ENCODE peak calls at places on chromosomes 2 and 18, in nine cellular contexts. One of them, this sample, is unnamed.

GRCh38 chr2:104321800-104322164 is 532.1 kb upstream of the POU3F3 start:
- DNase-seq in activated naive CD8-positive, alpha-beta T cell treated with anti-CD3 and anti-CD28 coated beads, Interleukin-2, amount 10 ng/mL, durations not matched to agents 7 days and 5 days: no peak
- DNase-seq in keratinocyte: no peak
- DNase-seq in retina: peak; percentile 34
- DNase-seq in GM23248: no peak
- DNase-seq in mucosa of descending colon: no peak
- DNase-seq in stimulated activated naive CD8-positive, alpha-beta T cell treated with anti-CD3 and anti-CD28 coated beads, Interleukin-15, amount 100 ng/mL, for 72 hours: no peak
- DNase-seq in NCI-H1092: no peak
- DNase-seq in NCI-H1417: no peak
- DNase-seq in this sample: no peak

GRCh38 chr18:47397671-47398319 is 146.3 kb upstream of the SKOR2 start:
- DNase-seq in activated naive CD8-positive, alpha-beta T cell treated with anti-CD3 and anti-CD28 coated beads, Interleukin-2, amount 10 ng/mL, durations not matched to agents 7 days and 5 days: no peak
- DNase-seq in keratinocyte: no peak
- DNase-seq in retina: no peak
- DNase-seq in GM23248: no peak
- DNase-seq in mucosa of descending colon: no peak
- DNase-seq in stimulated activated naive CD8-positive, alpha-beta T cell treated with anti-CD3 and anti-CD28 coated beads, Interleukin-15, amount 100 ng/mL, for 72 hours: peak; percentile 19
- DNase-seq in NCI-H1092: no peak
- DNase-seq in NCI-H1417: peak; percentile 8
- DNase-seq in this sample: no peak

GRCh38 chr18:68817584-68817983 is 19.7 kb downstream of the CCDC102B start:
- DNase-seq in activated naive CD8-positive, alpha-beta T cell treated with anti-CD3 and anti-CD28 coated beads, Interleukin-2, amount 10 ng/mL, durations not matched to agents 7 days and 5 days: no peak
- DNase-seq in keratinocyte: no peak
- DNase-seq in retina: no peak
- DNase-seq in GM23248: peak; percentile 68
- DNase-seq in mucosa of descending colon: no peak
- DNase-seq in stimulated activated naive CD8-positive, alpha-beta T cell treated with anti-CD3 and anti-CD28 coated beads, Interleukin-15, amount 100 ng/mL, for 72 hours: no peak
- DNase-seq in NCI-H1092: no peak
- DNase-seq in NCI-H1417: no peak
- DNase-seq in this sample: no peak

GRCh38 chr18:31648966-31649429 is 35.4 kb downstream of the B4GALT6 start:
- DNase-seq in activated naive CD8-positive, alpha-beta T cell treated with anti-CD3 and anti-CD28 coated beads, Interleukin-2, amount 10 ng/mL, durations not matched to agents 7 days and 5 days: no peak
- DNase-seq in keratinocyte: peak; percentile 42
- DNase-seq in retina: no peak
- DNase-seq in GM23248: peak; percentile 78
- DNase-seq in mucosa of descending colon: no peak
- DNase-seq in stimulated activated naive CD8-positive, alpha-beta T cell treated with anti-CD3 and anti-CD28 coated beads, Interleukin-15, amount 100 ng/mL, for 72 hours: peak; percentile 27
- DNase-seq in NCI-H1092: no peak
- DNase-seq in NCI-H1417: no peak
- DNase-seq in this sample: no peak

GRCh38 chr2:100806550-100806949 is 13.4 kb upstream of the NPAS2 start:
- DNase-seq in activated naive CD8-positive, alpha-beta T cell treated with anti-CD3 and anti-CD28 coated beads, Interleukin-2, amount 10 ng/mL, durations not matched to agents 7 days and 5 days: no peak
- DNase-seq in keratinocyte: no peak
- DNase-seq in retina: no peak
- DNase-seq in GM23248: no peak
- DNase-seq in mucosa of descending colon: no peak
- DNase-seq in stimulated activated naive CD8-positive, alpha-beta T cell treated with anti-CD3 and anti-CD28 coated beads, Interleukin-15, amount 100 ng/mL, for 72 hours: no peak
- DNase-seq in NCI-H1092: no peak
- DNase-seq in NCI-H1417: no peak
- DNase-seq in this sample: no peak

GRCh38 chr18:9612215-9612830 is 2.0 kb downstream of the PPP4R1 start:
- DNase-seq in activated naive CD8-positive, alpha-beta T cell treated with anti-CD3 and anti-CD28 coated beads, Interleukin-2, amount 10 ng/mL, durations not matched to agents 7 days and 5 days: no peak
- DNase-seq in keratinocyte: no peak
- DNase-seq in retina: peak; percentile 52
- DNase-seq in GM23248: peak; percentile 75
- DNase-seq in mucosa of descending colon: no peak
- DNase-seq in stimulated activated naive CD8-positive, alpha-beta T cell treated with anti-CD3 and anti-CD28 coated beads, Interleukin-15, amount 100 ng/mL, for 72 hours: peak; percentile 23
- DNase-seq in NCI-H1092: peak; percentile 6
- DNase-seq in NCI-H1417: peak; percentile 77
- DNase-seq in this sample: peak; percentile 40

GRCh38 chr2:37326285-37326684 is 1.7 kb upstream of the PRKD3 start:
- DNase-seq in activated naive CD8-positive, alpha-beta T cell treated with anti-CD3 and anti-CD28 coated beads, Interleukin-2, amount 10 ng/mL, durations not matched to agents 7 days and 5 days: no peak
- DNase-seq in keratinocyte: no peak
- DNase-seq in retina: no peak
- DNase-seq in GM23248: peak; percentile 93
- DNase-seq in mucosa of descending colon: no peak
- DNase-seq in stimulated activated naive CD8-positive, alpha-beta T cell treated with anti-CD3 and anti-CD28 coated beads, Interleukin-15, amount 100 ng/mL, for 72 hours: no peak
- DNase-seq in NCI-H1092: no peak
- DNase-seq in NCI-H1417: no peak
- DNase-seq in this sample: peak; percentile 46

GRCh38 chr2:45585267-45585861 is 25.7 kb downstream of the SRBD1 start:
- DNase-seq in activated naive CD8-positive, alpha-beta T cell treated with anti-CD3 and anti-CD28 coated beads, Interleukin-2, amount 10 ng/mL, durations not matched to agents 7 days and 5 days: no peak
- DNase-seq in keratinocyte: no peak
- DNase-seq in retina: no peak
- DNase-seq in GM23248: peak; percentile 75
- DNase-seq in mucosa of descending colon: no peak
- DNase-seq in stimulated activated naive CD8-positive, alpha-beta T cell treated with anti-CD3 and anti-CD28 coated beads, Interleukin-15, amount 100 ng/mL, for 72 hours: no peak
- DNase-seq in NCI-H1092: no peak
- DNase-seq in NCI-H1417: peak; percentile 68
- DNase-seq in this sample: no peak

GRCh38 chr2:25478736-25479135 is 137.0 kb upstream of the DNMT3A start:
- DNase-seq in activated naive CD8-positive, alpha-beta T cell treated with anti-CD3 and anti-CD28 coated beads, Interleukin-2, amount 10 ng/mL, durations not matched to agents 7 days and 5 days: no peak
- DNase-seq in keratinocyte: no peak
- DNase-seq in retina: no peak
- DNase-seq in GM23248: no peak
- DNase-seq in mucosa of descending colon: no peak
- DNase-seq in stimulated activated naive CD8-positive, alpha-beta T cell treated with anti-CD3 and anti-CD28 coated beads, Interleukin-15, amount 100 ng/mL, for 72 hours: no peak
- DNase-seq in NCI-H1092: no peak
- DNase-seq in NCI-H1417: no peak
- DNase-seq in this sample: no peak

GRCh38 chr2:53508667-53509066 is 258.9 kb upstream of the CHAC2 start:
- DNase-seq in activated naive CD8-positive, alpha-beta T cell treated with anti-CD3 and anti-CD28 coated beads, Interleukin-2, amount 10 ng/mL, durations not matched to agents 7 days and 5 days: no peak
- DNase-seq in keratinocyte: no peak
- DNase-seq in retina: no peak
- DNase-seq in GM23248: peak; percentile 15
- DNase-seq in mucosa of descending colon: no peak
- DNase-seq in stimulated activated naive CD8-positive, alpha-beta T cell treated with anti-CD3 and anti-CD28 coated beads, Interleukin-15, amount 100 ng/mL, for 72 hours: no peak
- DNase-seq in NCI-H1092: no peak
- DNase-seq in NCI-H1417: no peak
- DNase-seq in this sample: no peak

GRCh38 chr2:149566652-149567051 is 20.9 kb downstream of the MMADHC start:
- DNase-seq in activated naive CD8-positive, alpha-beta T cell treated with anti-CD3 and anti-CD28 coated beads, Interleukin-2, amount 10 ng/mL, durations not matched to agents 7 days and 5 days: no peak
- DNase-seq in keratinocyte: peak; percentile 68
- DNase-seq in retina: no peak
- DNase-seq in GM23248: peak; percentile 26
- DNase-seq in mucosa of descending colon: no peak
- DNase-seq in stimulated activated naive CD8-positive, alpha-beta T cell treated with anti-CD3 and anti-CD28 coated beads, Interleukin-15, amount 100 ng/mL, for 72 hours: no peak
- DNase-seq in NCI-H1092: no peak
- DNase-seq in NCI-H1417: no peak
- DNase-seq in this sample: no peak

GRCh38 chr2:15050483-15050882 is 418.0 kb downstream of the LRATD1 start:
- DNase-seq in activated naive CD8-positive, alpha-beta T cell treated with anti-CD3 and anti-CD28 coated beads, Interleukin-2, amount 10 ng/mL, durations not matched to agents 7 days and 5 days: no peak
- DNase-seq in keratinocyte: no peak
- DNase-seq in retina: no peak
- DNase-seq in GM23248: peak; percentile 18
- DNase-seq in mucosa of descending colon: no peak
- DNase-seq in stimulated activated naive CD8-positive, alpha-beta T cell treated with anti-CD3 and anti-CD28 coated beads, Interleukin-15, amount 100 ng/mL, for 72 hours: no peak
- DNase-seq in NCI-H1092: peak; percentile 93
- DNase-seq in NCI-H1417: peak; percentile 90
- DNase-seq in this sample: no peak

GRCh38 chr18:3305354-3305762 is 43.4 kb downstream of the MYL12B start:
- DNase-seq in activated naive CD8-positive, alpha-beta T cell treated with anti-CD3 and anti-CD28 coated beads, Interleukin-2, amount 10 ng/mL, durations not matched to agents 7 days and 5 days: no peak
- DNase-seq in keratinocyte: peak; percentile 92
- DNase-seq in retina: no peak
- DNase-seq in GM23248: peak; percentile 98
- DNase-seq in mucosa of descending colon: no peak
- DNase-seq in stimulated activated naive CD8-positive, alpha-beta T cell treated with anti-CD3 and anti-CD28 coated beads, Interleukin-15, amount 100 ng/mL, for 72 hours: peak; percentile 65
- DNase-seq in NCI-H1092: no peak
- DNase-seq in NCI-H1417: no peak
- DNase-seq in this sample: no peak

GRCh38 chr2:238334885-238335284 is 14.6 kb downstream of the TRAF3IP1 start:
- DNase-seq in activated naive CD8-positive, alpha-beta T cell treated with anti-CD3 and anti-CD28 coated beads, Interleukin-2, amount 10 ng/mL, durations not matched to agents 7 days and 5 days: no peak
- DNase-seq in keratinocyte: no peak
- DNase-seq in retina: no peak
- DNase-seq in GM23248: no peak
- DNase-seq in mucosa of descending colon: no peak
- DNase-seq in stimulated activated naive CD8-positive, alpha-beta T cell treated with anti-CD3 and anti-CD28 coated beads, Interleukin-15, amount 100 ng/mL, for 72 hours: no peak
- DNase-seq in NCI-H1092: no peak
- DNase-seq in NCI-H1417: no peak
- DNase-seq in this sample: no peak

GRCh38 chr2:7666561-7667259 is 749.5 kb downstream of the RNF144A start:
- DNase-seq in activated naive CD8-positive, alpha-beta T cell treated with anti-CD3 and anti-CD28 coated beads, Interleukin-2, amount 10 ng/mL, durations not matched to agents 7 days and 5 days: no peak
- DNase-seq in keratinocyte: no peak
- DNase-seq in retina: no peak
- DNase-seq in GM23248: no peak
- DNase-seq in mucosa of descending colon: no peak
- DNase-seq in stimulated activated naive CD8-positive, alpha-beta T cell treated with anti-CD3 and anti-CD28 coated beads, Interleukin-15, amount 100 ng/mL, for 72 hours: no peak
- DNase-seq in NCI-H1092: no peak
- DNase-seq in NCI-H1417: peak; percentile 25
- DNase-seq in this sample: no peak

GRCh38 chr18:36212301-36212977 is 25.1 kb downstream of the MOCOS start:
- DNase-seq in activated naive CD8-positive, alpha-beta T cell treated with anti-CD3 and anti-CD28 coated beads, Interleukin-2, amount 10 ng/mL, durations not matched to agents 7 days and 5 days: no peak
- DNase-seq in keratinocyte: no peak
- DNase-seq in retina: no peak
- DNase-seq in GM23248: peak; percentile 6
- DNase-seq in mucosa of descending colon: no peak
- DNase-seq in stimulated activated naive CD8-positive, alpha-beta T cell treated with anti-CD3 and anti-CD28 coated beads, Interleukin-15, amount 100 ng/mL, for 72 hours: no peak
- DNase-seq in NCI-H1092: no peak
- DNase-seq in NCI-H1417: no peak
- DNase-seq in this sample: peak; percentile 15

GRCh38 chr2:194223173-194223670 is 1433.8 kb upstream of the SLC39A10 start:
- DNase-seq in activated naive CD8-positive, alpha-beta T cell treated with anti-CD3 and anti-CD28 coated beads, Interleukin-2, amount 10 ng/mL, durations not matched to agents 7 days and 5 days: no peak
- DNase-seq in keratinocyte: no peak
- DNase-seq in retina: no peak
- DNase-seq in GM23248: no peak
- DNase-seq in mucosa of descending colon: no peak
- DNase-seq in stimulated activated naive CD8-positive, alpha-beta T cell treated with anti-CD3 and anti-CD28 coated beads, Interleukin-15, amount 100 ng/mL, for 72 hours: no peak
- DNase-seq in NCI-H1092: no peak
- DNase-seq in NCI-H1417: peak; percentile 15
- DNase-seq in this sample: no peak

GRCh38 chr18:13048061-13048605 is 57.0 kb downstream of the CEP192 start:
- DNase-seq in activated naive CD8-positive, alpha-beta T cell treated with anti-CD3 and anti-CD28 coated beads, Interleukin-2, amount 10 ng/mL, durations not matched to agents 7 days and 5 days: no peak
- DNase-seq in keratinocyte: no peak
- DNase-seq in retina: no peak
- DNase-seq in GM23248: no peak
- DNase-seq in mucosa of descending colon: no peak
- DNase-seq in stimulated activated naive CD8-positive, alpha-beta T cell treated with anti-CD3 and anti-CD28 coated beads, Interleukin-15, amount 100 ng/mL, for 72 hours: no peak
- DNase-seq in NCI-H1092: no peak
- DNase-seq in NCI-H1417: no peak
- DNase-seq in this sample: no peak

GRCh38 chr2:239310401-239311061 is 90.3 kb downstream of the HDAC4 start:
- DNase-seq in activated naive CD8-positive, alpha-beta T cell treated with anti-CD3 and anti-CD28 coated beads, Interleukin-2, amount 10 ng/mL, durations not matched to agents 7 days and 5 days: no peak
- DNase-seq in keratinocyte: no peak
- DNase-seq in retina: no peak
- DNase-seq in GM23248: no peak
- DNase-seq in mucosa of descending colon: no peak
- DNase-seq in stimulated activated naive CD8-positive, alpha-beta T cell treated with anti-CD3 and anti-CD28 coated beads, Interleukin-15, amount 100 ng/mL, for 72 hours: peak; percentile 2
- DNase-seq in NCI-H1092: no peak
- DNase-seq in NCI-H1417: peak; percentile 24
- DNase-seq in this sample: peak; percentile 34

GRCh38 chr2:239461551-239462515 is 61.0 kb upstream of the HDAC4 start:
- DNase-seq in activated naive CD8-positive, alpha-beta T cell treated with anti-CD3 and anti-CD28 coated beads, Interleukin-2, amount 10 ng/mL, durations not matched to agents 7 days and 5 days: no peak
- DNase-seq in keratinocyte: no peak
- DNase-seq in retina: no peak
- DNase-seq in GM23248: no peak
- DNase-seq in mucosa of descending colon: no peak
- DNase-seq in stimulated activated naive CD8-positive, alpha-beta T cell treated with anti-CD3 and anti-CD28 coated beads, Interleukin-15, amount 100 ng/mL, for 72 hours: peak; percentile 1
- DNase-seq in NCI-H1092: no peak
- DNase-seq in NCI-H1417: no peak
- DNase-seq in this sample: no peak

GRCh38 chr2:127220807-127221527 is 868 bp upstream of the CYP27C1 start:
- DNase-seq in activated naive CD8-positive, alpha-beta T cell treated with anti-CD3 and anti-CD28 coated beads, Interleukin-2, amount 10 ng/mL, durations not matched to agents 7 days and 5 days: no peak
- DNase-seq in keratinocyte: no peak
- DNase-seq in retina: peak; percentile 75
- DNase-seq in GM23248: no peak
- DNase-seq in mucosa of descending colon: no peak
- DNase-seq in stimulated activated naive CD8-positive, alpha-beta T cell treated with anti-CD3 and anti-CD28 coated beads, Interleukin-15, amount 100 ng/mL, for 72 hours: no peak
- DNase-seq in NCI-H1092: no peak
- DNase-seq in NCI-H1417: no peak
- DNase-seq in this sample: peak; percentile 71

This sample was measured in thyroid gland.